ENCODE peak calls at places on chromosomes 16 and 17, in five cellular contexts. O is CD8-positive, alpha-beta T cell; E is endodermal cell; N is testis; I is esophagus squamous epithelium. Y is an unnamed sample.

GRCh38 chr16:56742030-56742984 is 12.4 kb downstream of the NUP93 start:
- DNase-seq in O (no peak), E (no peak), N (no peak), I (no peak), Y (no peak)

GRCh38 chr17:80941171-80941570 is 50.5 kb upstream of the CHMP6 start:
- DNase-seq in O (no peak), E (no peak), N (no peak), I (no peak), Y (no peak)

GRCh38 chr16:89341697-89342694 is 124.5 kb downstream of the ZNF778 start:
- DNase-seq in O (no peak), E (no peak), N (no peak), I (no peak), Y (no peak)

GRCh38 chr16:72901012-72901411 is 146.9 kb downstream of the ZFHX3 start:
- DNase-seq in O (no peak), E (no peak), N (no peak), I (no peak), Y (no peak)

GRCh38 chr17:49344914-49345313 is 17.1 kb downstream of the ZNF652 start:
- DNase-seq in O (no peak), E (no peak), N (no peak), I (no peak), Y (no peak)

GRCh38 chr17:27759528-27759927 is 40.8 kb downstream of the NOS2 start:
- DNase-seq in O (no peak), E (no peak), N (no peak), I (no peak), Y (no peak)

GRCh38 chr16:66894948-66895696 is 14.8 kb downstream of the PDP2 start:
- DNase-seq in O (peak), E (peak), N (peak), I (peak), Y (no peak)

GRCh38 chr17:44599298-44600175 is 42.3 kb downstream of the FZD2 start:
- DNase-seq in O (no peak), E (peak), N (peak), I (peak), Y (peak)

GRCh38 chr17:73746314-73747073 is 102.2 kb upstream of the SDK2 start:
- DNase-seq in O (no peak), E (no peak), N (no peak), I (no peak), Y (no peak)

GRCh38 chr16:726188-726437 is 130 bp downstream of the CCDC78 start:
- DNase-seq in O (peak), E (no peak), N (no peak), I (no peak), Y (no peak)

GRCh38 chr17:8176998-8177731 is 985 bp upstream of the TMEM107 start:
- DNase-seq in O (no peak), E (peak), N (no peak), I (no peak), Y (no peak)

GRCh38 chr17:39244016-39244599 is 18.4 kb upstream of the STAC2 start:
- DNase-seq in O (no peak), E (peak), N (no peak), I (no peak), Y (no peak)

GRCh38 chr16:4609200-4610010 is 5.3 kb downstream of the UBALD1 start:
- DNase-seq in O (no peak), E (peak), N (no peak), I (no peak), Y (no peak)

GRCh38 chr16:57601801-57602478 is 26.5 kb upstream of the ADGRG1 start:
- DNase-seq in O (peak), E (peak), N (no peak), I (no peak), Y (peak)

GRCh38 chr16:30715777-30716445 is 16.9 kb downstream of the SRCAP start:
- DNase-seq in O (peak), E (no peak), N (no peak), I (no peak), Y (no peak)

GRCh38 chr17:7842950-7843535 is 9.0 kb downstream of the KDM6B start:
- DNase-seq in O (no peak), E (peak), N (peak), I (no peak), Y (peak)

GRCh38 chr17:67582632-67583230 is 135.0 kb upstream of the NOL11 start:
- DNase-seq in O (no peak), E (peak), N (peak), I (no peak), Y (no peak)

GRCh38 chr16:886084-886543 is 84.7 kb downstream of the LMF1 start:
- DNase-seq in O (no peak), E (peak), N (peak), I (no peak), Y (no peak)

GRCh38 chr17:38751803-38752118 is 780 bp upstream of the PSMB3 start:
- DNase-seq in O (peak), E (peak), N (peak), I (no peak), Y (peak)

GRCh38 chr16:85475233-85475632 is 137.9 kb upstream of the GSE1 start:
- DNase-seq in O (no peak), E (no peak), N (no peak), I (no peak), Y (no peak)

GRCh38 chr16:600781-601180 is 10.9 kb downstream of the RAB40C start:
- DNase-seq in O (no peak), E (peak), N (no peak), I (no peak), Y (no peak)

GRCh38 chr16:2339521-2340484 is 725 bp downstream of the ABCA3 start:
- DNase-seq in O (peak), E (peak), N (peak), I (no peak), Y (no peak)
- TF ChIP-seq CTCF in O (no peak), E (no peak), N (no peak), I (no peak), Y (no peak)

DNA sequence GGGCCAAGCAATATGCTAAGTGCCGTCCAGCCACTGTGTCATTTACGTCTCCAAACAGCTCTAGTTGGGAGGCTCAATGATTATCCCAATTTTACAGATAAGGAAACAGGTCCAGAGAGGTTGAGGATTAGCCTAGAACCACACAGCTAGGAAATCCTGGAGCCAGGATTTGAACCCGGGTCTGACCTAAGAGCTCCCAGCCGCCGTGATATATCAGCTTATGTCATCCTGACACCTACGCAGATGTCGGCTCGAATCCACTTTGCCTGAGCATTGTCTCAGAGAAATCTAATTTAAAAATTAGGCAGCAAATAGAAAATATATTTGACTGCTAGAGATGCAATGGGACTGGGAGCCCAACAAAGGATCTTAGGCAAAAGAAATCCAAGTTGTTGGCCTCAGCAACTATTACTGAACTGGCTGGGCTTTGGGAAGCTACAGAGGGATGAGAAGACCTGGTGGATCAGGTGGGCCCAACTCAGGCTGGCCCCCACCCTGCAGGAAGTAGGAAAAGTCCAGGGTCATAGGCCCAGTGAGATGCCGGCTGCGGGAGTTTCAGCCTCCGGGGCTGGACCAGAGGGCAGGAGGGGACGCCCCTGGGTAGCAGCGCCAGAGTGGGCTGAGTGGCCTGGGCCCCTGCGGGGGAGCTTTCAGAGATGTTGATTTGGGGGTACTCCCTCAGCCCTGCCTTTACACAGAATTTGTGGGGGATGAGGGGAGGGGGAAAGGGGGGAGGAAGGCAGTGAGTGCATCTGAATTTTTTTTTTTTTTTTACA is 35.1 kb upstream of the IL21R start:
- DNase-seq in O (no peak), E (no peak), N (no peak), I (no peak), Y (no peak)
- H3K4me3 ChIP-seq in O (no peak), E (no peak), N (no peak), I (no peak), Y (peak)

GRCh38 chr17:42194133-42194899 is at the start of gene GHDC:
- DNase-seq in O (peak), E (peak), N (peak), I (no peak), Y (peak)
- TF ChIP-seq CTCF in O (no peak), E (no peak), N (no peak), I (peak), Y (no peak)

GRCh38 chr16:87464691-87465300 is 28.0 kb downstream of the ZCCHC14 start:
- DNase-seq in O (no peak), E (no peak), N (peak), I (no peak), Y (peak)
- H3K4me3 ChIP-seq in O (no peak), E (no peak), N (no peak), I (no peak), Y (peak)

GRCh38 chr16:10930755-10931093 is 11.5 kb downstream of the DEXI start:
- DNase-seq in O (no peak), E (no peak), N (no peak), I (no peak), Y (no peak)
- TF ChIP-seq CTCF in O (no peak), E (peak), N (no peak), I (no peak), Y (no peak)

GRCh38 chr17:77476498-77476897 is 335.7 kb downstream of the SEC14L1 start:
- DNase-seq in O (no peak), E (no peak), N (no peak), I (no peak), Y (no peak)
- H3K4me3 ChIP-seq in O (no peak), E (no peak), N (no peak), I (no peak), Y (peak)

Y was measured in coronary artery.